ENCODE peak calls at places on chromosomes 11 and 22, in eight cellular contexts. H is MCF 10A, M is NCI-H2081, J is RWPE1, O is aorta, F is cardiac fibroblast, S is H1, A is T-cell. G is an unnamed sample.

GRCh38 chr11:61630104-61630503 is 49.2 kb upstream of the SYT7 start:
- DNase-seq in S (no peak), O (no peak), A (no peak), H (no peak), F (no peak), M (no peak), J (no peak), G (no peak)

GRCh38 chr11:63552921-63553320 is 10.3 kb downstream of the PLAAT2 start:
- DNase-seq in S (no peak), A (no peak), F (no peak), H (no peak), M (no peak), O (no peak), J (no peak), G (no peak)

GRCh38 chr11:130180491-130180890 is 20.9 kb downstream of the ST14 start:
- DNase-seq in F (peak), O (no peak), S (no peak), M (peak), A (no peak), J (no peak), H (peak), G (peak)

GRCh38 chr11:41533761-41534160 is 74.3 kb upstream of the LRRC4C start:
- DNase-seq in O (no peak), S (no peak), F (no peak), M (no peak), A (no peak), H (peak), J (no peak), G (peak)

GRCh38 chr11:103322861-103323260 is 213.6 kb downstream of the DYNC2H1 start:
- DNase-seq in J (no peak), M (no peak), H (no peak), A (no peak), S (no peak), O (no peak), F (peak), G (no peak)

GRCh38 chr11:19577391-19577831 is 135.2 kb upstream of the NAV2 start:
- DNase-seq in J (no peak), H (no peak), A (no peak), M (peak), S (no peak), F (peak), O (no peak), G (no peak)

GRCh38 chr11:134266841-134267251 is 9.3 kb upstream of the GLB1L3 start:
- DNase-seq in O (no peak), A (no peak), H (peak), J (peak), F (peak), S (no peak), M (no peak), G (peak)

GRCh38 chr22:48241658-48242057 is 1479.2 kb downstream of the TBC1D22A start:
- DNase-seq in A (no peak), S (peak), F (no peak), M (no peak), J (no peak), O (no peak), H (no peak), G (no peak)

GRCh38 chr11:334264-335033 is 13.8 kb upstream of the IFITM3 start:
- DNase-seq in O (peak), H (no peak), J (no peak), F (peak), M (peak), A (no peak), S (peak), G (no peak)

GRCh38 chr11:125132071-125132470 is 20.6 kb upstream of the TMEM218 start:
- DNase-seq in F (peak), A (no peak), S (no peak), O (no peak), M (no peak), J (no peak), H (no peak), G (no peak)

GRCh38 chr11:96067160-96067559 is 143.3 kb upstream of the MTMR2 start:
- DNase-seq in F (no peak), O (no peak), J (no peak), A (no peak), H (no peak), M (no peak), S (no peak), G (no peak)

GRCh38 chr11:35619754-35620640 is 1.7 kb downstream of the FJX1 start:
- DNase-seq in S (peak), F (no peak), H (peak), A (no peak), M (peak), J (peak), O (peak), G (no peak)

GRCh38 chr22:39725351-39726035 is 154.9 kb downstream of the CACNA1I start:
- DNase-seq in F (no peak), J (no peak), M (no peak), H (no peak), A (no peak), O (no peak), S (peak), G (no peak)

GRCh38 chr11:117180661-117181585 is 2.4 kb downstream of the SIDT2 start:
- DNase-seq in S (peak), M (peak), J (no peak), F (peak), O (peak), H (peak), A (no peak), G (peak)

GRCh38 chr11:72239849-72240460 is 4.0 kb downstream of the PHOX2A start:
- DNase-seq in H (no peak), M (peak), J (no peak), S (peak), O (peak), A (no peak), F (peak), G (no peak)

GRCh38 chr22:23034621-23035556 is 35.4 kb upstream of the GNAZ start:
- DNase-seq in A (no peak), F (no peak), J (no peak), O (no peak), M (no peak), S (no peak), H (no peak), G (no peak)

GRCh38 chr22:45903355-45904149 is 73.4 kb downstream of the WNT7B start:
- DNase-seq in M (no peak), J (peak), S (no peak), F (peak), A (no peak), O (peak), H (peak), G (peak)

GRCh38 chr11:67576742-67577475 is 6.7 kb upstream of the GSTP1 start:
- DNase-seq in J (no peak), S (no peak), F (no peak), A (no peak), M (no peak), H (no peak), O (no peak), G (no peak)

GRCh38 chr11:21514298-21514697 is 678.6 kb upstream of the ANO5 start:
- DNase-seq in O (no peak), J (no peak), S (no peak), M (peak), H (no peak), F (no peak), A (no peak), G (no peak)

GRCh38 chr11:32427935-32428664 is 7.2 kb downstream of the WT1 start:
- DNase-seq in H (no peak), S (peak), O (no peak), F (no peak), J (no peak), M (no peak), A (no peak), G (no peak)

GRCh38 chr11:122663056-122663740 is 7.7 kb downstream of the UBASH3B start:
- DNase-seq in O (peak), M (no peak), H (no peak), F (no peak), S (no peak), A (no peak), J (no peak), G (no peak)

GRCh38 chr11:118383657-118384056 is 17.7 kb upstream of the ATP5MG start:
- DNase-seq in O (no peak), S (no peak), H (no peak), A (no peak), J (no peak), F (no peak), M (no peak), G (no peak)

GRCh38 chr11:12287009-12287373 is 90.4 kb upstream of the PARVA start:
- DNase-seq in J (peak), A (no peak), H (peak), O (peak), F (peak), S (peak), M (no peak), G (peak)

GRCh38 chr11:15434529-15434928 is 319.8 kb downstream of the INSC start:
- DNase-seq in O (no peak), F (no peak), M (no peak), S (no peak), H (no peak), J (no peak), A (no peak), G (no peak)

GRCh38 chr11:46216040-46216764 is 61.3 kb upstream of the CREB3L1 start:
- DNase-seq in S (no peak), J (no peak), F (peak), A (no peak), O (no peak), M (no peak), H (no peak), G (no peak)

GRCh38 chr22:19879248-19879575 is 24.5 kb upstream of the GNB1L start:
- DNase-seq in J (no peak), A (no peak), S (peak), H (no peak), O (peak), M (no peak), F (no peak), G (no peak)

GRCh38 chr11:2944953-2945756 is 15.9 kb upstream of the PHLDA2 start:
- DNase-seq in F (peak), M (no peak), H (no peak), J (no peak), O (peak), A (no peak), S (peak), G (peak)

GRCh38 chr11:10856689-10857603 is 907 bp downstream of the ZBED5 start:
- DNase-seq in A (no peak), H (peak), J (peak), O (no peak), F (peak), M (peak), S (no peak), G (peak)

GRCh38 chr11:59658036-59658435 is 10.8 kb downstream of the PATL1 start:
- DNase-seq in H (no peak), J (no peak), O (no peak), M (no peak), S (no peak), F (no peak), A (no peak), G (no peak)

GRCh38 chr11:66815646-66816045 is 27.6 kb upstream of the RCE1 start:
- DNase-seq in H (no peak), A (no peak), O (no peak), M (no peak), J (peak), F (no peak), S (no peak), G (peak)

GRCh38 chr11:114416441-114416928 is 16.0 kb downstream of the RBM7 start:
- DNase-seq in H (peak), M (no peak), J (peak), O (no peak), S (no peak), A (no peak), F (peak), G (peak)

GRCh38 chr22:24155597-24156145 is 25.6 kb upstream of the SUSD2 start:
- DNase-seq in S (peak), M (no peak), H (peak), J (peak), F (peak), A (no peak), O (peak), G (peak)

GRCh38 chr11:19938866-19939265 is 221.4 kb downstream of the DBX1 start:
- DNase-seq in O (no peak), A (no peak), H (no peak), F (no peak), J (no peak), M (peak), S (no peak), G (peak)

G was measured in mammary epithelial cell.